ENCODE peak calls at places on chromosomes 16 and 17, in eight cellular contexts. One of them, this sample, is unnamed.

GRCh38 chr16:67257486-67258159 is 8.8 kb downstream of the SLC9A5 start:
- DNase-seq in bronchial epithelial cell: no peak
- DNase-seq in erythroblast: no peak
- DNase-seq in brain microvascular endothelial cell: no peak
- DNase-seq in mammary epithelial cell: no peak
- DNase-seq in hepatocyte: no peak
- DNase-seq in mesothelial cell of epicardium: no peak
- DNase-seq in epithelial cell of esophagus: no peak
- DNase-seq in this sample: no peak

GRCh38 chr17:58219789-58220183 is 731 bp upstream of the MKS1 start:
- DNase-seq in bronchial epithelial cell: peak
- DNase-seq in erythroblast: no peak
- DNase-seq in brain microvascular endothelial cell: no peak
- DNase-seq in mammary epithelial cell: peak
- DNase-seq in hepatocyte: no peak
- DNase-seq in mesothelial cell of epicardium: no peak
- DNase-seq in epithelial cell of esophagus: peak
- DNase-seq in this sample: no peak

GRCh38 chr16:648071-648785 is 937 bp upstream of the WDR90 start:
- DNase-seq in bronchial epithelial cell: peak
- DNase-seq in erythroblast: peak
- DNase-seq in brain microvascular endothelial cell: no peak
- DNase-seq in mammary epithelial cell: peak
- DNase-seq in hepatocyte: peak
- DNase-seq in mesothelial cell of epicardium: no peak
- DNase-seq in epithelial cell of esophagus: peak
- DNase-seq in this sample: peak

GRCh38 chr17:336110-337021 is 16.2 kb downstream of the RPH3AL start:
- DNase-seq in bronchial epithelial cell: no peak
- DNase-seq in erythroblast: no peak
- DNase-seq in brain microvascular endothelial cell: no peak
- DNase-seq in mammary epithelial cell: no peak
- DNase-seq in hepatocyte: no peak
- DNase-seq in mesothelial cell of epicardium: peak
- DNase-seq in epithelial cell of esophagus: no peak
- DNase-seq in this sample: no peak

GRCh38 chr16:27982184-27982583 is 81.3 kb downstream of the GSG1L start:
- DNase-seq in bronchial epithelial cell: no peak
- DNase-seq in erythroblast: no peak
- DNase-seq in brain microvascular endothelial cell: no peak
- DNase-seq in mammary epithelial cell: no peak
- DNase-seq in hepatocyte: no peak
- DNase-seq in mesothelial cell of epicardium: no peak
- DNase-seq in epithelial cell of esophagus: no peak
- DNase-seq in this sample: no peak

GRCh38 chr16:7303677-7304200 is 28.9 kb upstream of the RBFOX1 start:
- DNase-seq in bronchial epithelial cell: no peak
- DNase-seq in erythroblast: no peak
- DNase-seq in brain microvascular endothelial cell: no peak
- DNase-seq in mammary epithelial cell: no peak
- DNase-seq in hepatocyte: no peak
- DNase-seq in mesothelial cell of epicardium: no peak
- DNase-seq in epithelial cell of esophagus: no peak
- DNase-seq in this sample: no peak

GRCh38 chr17:64077409-64077808 is 52.5 kb downstream of the ERN1 start:
- DNase-seq in bronchial epithelial cell: peak
- DNase-seq in erythroblast: no peak
- DNase-seq in brain microvascular endothelial cell: no peak
- DNase-seq in mammary epithelial cell: no peak
- DNase-seq in hepatocyte: peak
- DNase-seq in mesothelial cell of epicardium: no peak
- DNase-seq in epithelial cell of esophagus: peak
- DNase-seq in this sample: no peak

GRCh38 chr16:86287641-86288201 is 222.6 kb upstream of the FOXF1 start:
- DNase-seq in bronchial epithelial cell: no peak
- DNase-seq in erythroblast: no peak
- DNase-seq in brain microvascular endothelial cell: no peak
- DNase-seq in mammary epithelial cell: no peak
- DNase-seq in hepatocyte: no peak
- DNase-seq in mesothelial cell of epicardium: no peak
- DNase-seq in epithelial cell of esophagus: no peak
- DNase-seq in this sample: no peak

GRCh38 chr17:4074831-4075495 is 67.9 kb downstream of the ZZEF1 start:
- DNase-seq in bronchial epithelial cell: peak
- DNase-seq in erythroblast: peak
- DNase-seq in brain microvascular endothelial cell: no peak
- DNase-seq in mammary epithelial cell: peak
- DNase-seq in hepatocyte: peak
- DNase-seq in mesothelial cell of epicardium: no peak
- DNase-seq in epithelial cell of esophagus: peak
- DNase-seq in this sample: peak

GRCh38 chr17:38970804-38971203 is 3.6 kb upstream of the FBXO47 start:
- DNase-seq in bronchial epithelial cell: peak
- DNase-seq in erythroblast: no peak
- DNase-seq in brain microvascular endothelial cell: no peak
- DNase-seq in mammary epithelial cell: no peak
- DNase-seq in hepatocyte: no peak
- DNase-seq in mesothelial cell of epicardium: no peak
- DNase-seq in epithelial cell of esophagus: peak
- DNase-seq in this sample: no peak

GRCh38 chr16:17002557-17002956 is 468.2 kb downstream of the XYLT1 start:
- DNase-seq in bronchial epithelial cell: no peak
- DNase-seq in erythroblast: no peak
- DNase-seq in brain microvascular endothelial cell: no peak
- DNase-seq in mammary epithelial cell: no peak
- DNase-seq in hepatocyte: no peak
- DNase-seq in mesothelial cell of epicardium: no peak
- DNase-seq in epithelial cell of esophagus: no peak
- DNase-seq in this sample: no peak

GRCh38 chr17:10149573-10150399 is 48.6 kb downstream of the GAS7 start:
- DNase-seq in bronchial epithelial cell: peak
- DNase-seq in erythroblast: no peak
- DNase-seq in brain microvascular endothelial cell: peak
- DNase-seq in mammary epithelial cell: peak
- DNase-seq in hepatocyte: no peak
- DNase-seq in mesothelial cell of epicardium: no peak
- DNase-seq in epithelial cell of esophagus: peak
- DNase-seq in this sample: peak

GRCh38 chr17:44547625-44548297 is 9.5 kb upstream of the FZD2 start:
- DNase-seq in bronchial epithelial cell: no peak
- DNase-seq in erythroblast: no peak
- DNase-seq in brain microvascular endothelial cell: no peak
- DNase-seq in mammary epithelial cell: no peak
- DNase-seq in hepatocyte: peak
- DNase-seq in mesothelial cell of epicardium: no peak
- DNase-seq in epithelial cell of esophagus: no peak
- DNase-seq in this sample: no peak

GRCh38 chr16:89823087-89823823 is 5.0 kb upstream of the SPIRE2 start:
- DNase-seq in bronchial epithelial cell: no peak
- DNase-seq in erythroblast: no peak
- DNase-seq in brain microvascular endothelial cell: no peak
- DNase-seq in mammary epithelial cell: no peak
- DNase-seq in hepatocyte: no peak
- DNase-seq in mesothelial cell of epicardium: no peak
- DNase-seq in epithelial cell of esophagus: no peak
- DNase-seq in this sample: no peak

GRCh38 chr16:3879258-3879886 is 1.1 kb downstream of the CREBBP start:
- DNase-seq in bronchial epithelial cell: no peak
- DNase-seq in erythroblast: peak
- DNase-seq in brain microvascular endothelial cell: no peak
- DNase-seq in mammary epithelial cell: no peak
- DNase-seq in hepatocyte: peak
- DNase-seq in mesothelial cell of epicardium: peak
- DNase-seq in epithelial cell of esophagus: peak
- DNase-seq in this sample: no peak

GRCh38 chr17:81322271-81323082 is 27.4 kb upstream of the SLC38A10 start:
- DNase-seq in bronchial epithelial cell: no peak
- DNase-seq in erythroblast: peak
- DNase-seq in brain microvascular endothelial cell: no peak
- DNase-seq in mammary epithelial cell: no peak
- DNase-seq in hepatocyte: no peak
- DNase-seq in mesothelial cell of epicardium: no peak
- DNase-seq in epithelial cell of esophagus: peak
- DNase-seq in this sample: peak

GRCh38 chr16:72666267-72666666 is 381.7 kb downstream of the ZFHX3 start:
- DNase-seq in bronchial epithelial cell: no peak
- DNase-seq in erythroblast: peak
- DNase-seq in brain microvascular endothelial cell: no peak
- DNase-seq in mammary epithelial cell: no peak
- DNase-seq in hepatocyte: no peak
- DNase-seq in mesothelial cell of epicardium: no peak
- DNase-seq in epithelial cell of esophagus: peak
- DNase-seq in this sample: no peak

GRCh38 chr17:71251276-71251675 is 869.5 kb upstream of the SOX9 start:
- DNase-seq in bronchial epithelial cell: no peak
- DNase-seq in erythroblast: no peak
- DNase-seq in brain microvascular endothelial cell: peak
- DNase-seq in mammary epithelial cell: peak
- DNase-seq in hepatocyte: no peak
- DNase-seq in mesothelial cell of epicardium: no peak
- DNase-seq in epithelial cell of esophagus: no peak
- DNase-seq in this sample: no peak

GRCh38 chr17:7882629-7883028 is 6.0 kb upstream of the CHD3 start:
- DNase-seq in bronchial epithelial cell: no peak
- DNase-seq in erythroblast: no peak
- DNase-seq in brain microvascular endothelial cell: no peak
- DNase-seq in mammary epithelial cell: no peak
- DNase-seq in hepatocyte: peak
- DNase-seq in mesothelial cell of epicardium: no peak
- DNase-seq in epithelial cell of esophagus: no peak
- DNase-seq in this sample: no peak

GRCh38 chr16:20323591-20324117 is 3.7 kb downstream of the GP2 start:
- DNase-seq in bronchial epithelial cell: no peak
- DNase-seq in erythroblast: no peak
- DNase-seq in brain microvascular endothelial cell: no peak
- DNase-seq in mammary epithelial cell: no peak
- DNase-seq in hepatocyte: no peak
- DNase-seq in mesothelial cell of epicardium: no peak
- DNase-seq in epithelial cell of esophagus: no peak
- DNase-seq in this sample: no peak

GRCh38 chr16:76518791-76519190 is 241.6 kb downstream of the CNTNAP4 start:
- DNase-seq in bronchial epithelial cell: no peak
- DNase-seq in erythroblast: no peak
- DNase-seq in brain microvascular endothelial cell: no peak
- DNase-seq in mammary epithelial cell: no peak
- DNase-seq in hepatocyte: no peak
- DNase-seq in mesothelial cell of epicardium: no peak
- DNase-seq in epithelial cell of esophagus: no peak
- DNase-seq in this sample: no peak

GRCh38 chr16:84720180-84720579 is 20.4 kb downstream of the USP10 start:
- DNase-seq in bronchial epithelial cell: no peak
- DNase-seq in erythroblast: no peak
- DNase-seq in brain microvascular endothelial cell: peak
- DNase-seq in mammary epithelial cell: no peak
- DNase-seq in hepatocyte: peak
- DNase-seq in mesothelial cell of epicardium: no peak
- DNase-seq in epithelial cell of esophagus: no peak
- DNase-seq in this sample: no peak

GRCh38 chr17:12789976-12790805 is 893 bp downstream of the ARHGAP44 start:
- DNase-seq in bronchial epithelial cell: peak
- DNase-seq in erythroblast: no peak
- DNase-seq in brain microvascular endothelial cell: no peak
- DNase-seq in mammary epithelial cell: no peak
- DNase-seq in hepatocyte: peak
- DNase-seq in mesothelial cell of epicardium: peak
- DNase-seq in epithelial cell of esophagus: peak
- DNase-seq in this sample: no peak

GRCh38 chr17:83194189-83194565 is 114.8 kb downstream of the METRNL start:
- DNase-seq in bronchial epithelial cell: no peak
- DNase-seq in erythroblast: no peak
- DNase-seq in brain microvascular endothelial cell: no peak
- DNase-seq in mammary epithelial cell: no peak
- DNase-seq in hepatocyte: no peak
- DNase-seq in mesothelial cell of epicardium: no peak
- DNase-seq in epithelial cell of esophagus: no peak
- DNase-seq in this sample: no peak

GRCh38 chr17:39729280-39729851 is 966 bp downstream of the MIEN1 start:
- DNase-seq in bronchial epithelial cell: no peak
- DNase-seq in erythroblast: no peak
- DNase-seq in brain microvascular endothelial cell: no peak
- DNase-seq in mammary epithelial cell: no peak
- DNase-seq in hepatocyte: no peak
- DNase-seq in mesothelial cell of epicardium: no peak
- DNase-seq in epithelial cell of esophagus: no peak
- DNase-seq in this sample: no peak

GRCh38 chr16:4404247-4404966 is 12.0 kb downstream of the CORO7 start:
- DNase-seq in bronchial epithelial cell: peak
- DNase-seq in erythroblast: peak
- DNase-seq in brain microvascular endothelial cell: no peak
- DNase-seq in mammary epithelial cell: no peak
- DNase-seq in hepatocyte: peak
- DNase-seq in mesothelial cell of epicardium: no peak
- DNase-seq in epithelial cell of esophagus: peak
- DNase-seq in this sample: no peak

GRCh38 chr17:78709688-78710290 is 72.3 kb downstream of the CYTH1 start:
- DNase-seq in bronchial epithelial cell: no peak
- DNase-seq in erythroblast: no peak
- DNase-seq in brain microvascular endothelial cell: no peak
- DNase-seq in mammary epithelial cell: no peak
- DNase-seq in hepatocyte: no peak
- DNase-seq in mesothelial cell of epicardium: no peak
- DNase-seq in epithelial cell of esophagus: no peak
- DNase-seq in this sample: no peak

GRCh38 chr17:64183815-64184397 is 54.0 kb upstream of the ERN1 start:
- DNase-seq in bronchial epithelial cell: peak
- DNase-seq in erythroblast: no peak
- DNase-seq in brain microvascular endothelial cell: peak
- DNase-seq in mammary epithelial cell: peak
- DNase-seq in hepatocyte: no peak
- DNase-seq in mesothelial cell of epicardium: no peak
- DNase-seq in epithelial cell of esophagus: peak
- DNase-seq in this sample: no peak

GRCh38 chr16:27174798-27175197 is 28.5 kb upstream of the KDM8 start:
- DNase-seq in bronchial epithelial cell: peak
- DNase-seq in erythroblast: no peak
- DNase-seq in brain microvascular endothelial cell: peak
- DNase-seq in mammary epithelial cell: peak
- DNase-seq in hepatocyte: peak
- DNase-seq in mesothelial cell of epicardium: no peak
- DNase-seq in epithelial cell of esophagus: peak
- DNase-seq in this sample: no peak

GRCh38 chr17:40443988-40444899 is 994 bp downstream of the IGFBP4 start:
- DNase-seq in bronchial epithelial cell: no peak
- DNase-seq in erythroblast: peak
- DNase-seq in brain microvascular endothelial cell: no peak
- DNase-seq in mammary epithelial cell: peak
- DNase-seq in hepatocyte: no peak
- DNase-seq in mesothelial cell of epicardium: no peak
- DNase-seq in epithelial cell of esophagus: no peak
- DNase-seq in this sample: no peak

GRCh38 chr17:4310349-4311060 is 46.7 kb upstream of the ANKFY1 start:
- DNase-seq in bronchial epithelial cell: no peak
- DNase-seq in erythroblast: no peak
- DNase-seq in brain microvascular endothelial cell: no peak
- DNase-seq in mammary epithelial cell: no peak
- DNase-seq in hepatocyte: peak
- DNase-seq in mesothelial cell of epicardium: no peak
- DNase-seq in epithelial cell of esophagus: no peak
- DNase-seq in this sample: no peak

GRCh38 chr17:62704381-62704971 is 77.0 kb downstream of the MRC2 start:
- DNase-seq in bronchial epithelial cell: peak
- DNase-seq in erythroblast: no peak
- DNase-seq in brain microvascular endothelial cell: peak
- DNase-seq in mammary epithelial cell: peak
- DNase-seq in hepatocyte: peak
- DNase-seq in mesothelial cell of epicardium: no peak
- DNase-seq in epithelial cell of esophagus: peak
- DNase-seq in this sample: no peak

GRCh38 chr17:69712801-69713311 is 298.4 kb downstream of the MAP2K6 start:
- DNase-seq in bronchial epithelial cell: no peak
- DNase-seq in erythroblast: no peak
- DNase-seq in brain microvascular endothelial cell: no peak
- DNase-seq in mammary epithelial cell: no peak
- DNase-seq in hepatocyte: no peak
- DNase-seq in mesothelial cell of epicardium: no peak
- DNase-seq in epithelial cell of esophagus: no peak
- DNase-seq in this sample: no peak

GRCh38 chr17:78125138-78125913 is 3.2 kb downstream of the TMC6 start:
- DNase-seq in bronchial epithelial cell: no peak
- DNase-seq in erythroblast: no peak
- DNase-seq in brain microvascular endothelial cell: no peak
- DNase-seq in mammary epithelial cell: no peak
- DNase-seq in hepatocyte: no peak
- DNase-seq in mesothelial cell of epicardium: no peak
- DNase-seq in epithelial cell of esophagus: no peak
- DNase-seq in this sample: no peak

This sample was measured in GM10248.